ENCODE peak calls at places on chromosomes 7 and 10, in eight cellular contexts. V is thyroid gland, C is tibial nerve, W is uterus, B is esophagus muscularis mucosa, O is testis, L is right lobe of liver, I is heart left ventricle. M is an unnamed sample.

GRCh38 chr10:23439920-23440875 is 1.3 kb downstream of the OTUD1 start:
- DNase-seq in V (peak), L (peak), C (no peak), I (peak), W (peak), B (no peak), O (peak), M (peak)

GRCh38 chr10:1210667-1211066 is 154.5 kb downstream of the WDR37 start:
- DNase-seq in L (no peak), I (no peak), V (no peak), O (no peak), C (no peak), W (no peak), B (no peak), M (no peak)

GRCh38 chr10:53952698-53953097 is 848.3 kb downstream of the PCDH15 start:
- DNase-seq in L (no peak), B (no peak), V (no peak), W (no peak), O (no peak), C (no peak), I (no peak), M (no peak)

GRCh38 chr10:78170026-78170475 is 136.4 kb downstream of the RPS24 start:
- DNase-seq in O (no peak), W (no peak), V (no peak), C (no peak), B (no peak), L (no peak), I (no peak), M (no peak)

GRCh38 chr7:105202561-105203130 is 186.1 kb downstream of the SRPK2 start:
- DNase-seq in V (no peak), I (no peak), L (no peak), C (no peak), O (no peak), B (no peak), W (no peak), M (no peak)

GRCh38 chr10:102407641-102407943 is 11.0 kb downstream of the PSD start:
- DNase-seq in W (no peak), O (no peak), I (no peak), B (no peak), V (no peak), L (no peak), C (no peak), M (no peak)

GRCh38 chr7:127409629-127410028 is 17.1 kb upstream of the ZNF800 start:
- DNase-seq in O (no peak), C (no peak), B (no peak), I (no peak), W (no peak), L (no peak), V (no peak), M (no peak)

GRCh38 chr7:155408657-155409586 is 49.0 kb upstream of the EN2 start:
- DNase-seq in W (no peak), O (no peak), L (no peak), C (no peak), V (no peak), I (no peak), B (no peak), M (no peak)

GRCh38 chr7:128890306-128891109 is 20.0 kb downstream of the KCP start:
- DNase-seq in V (peak), W (no peak), C (no peak), I (peak), B (no peak), O (no peak), L (no peak), M (no peak)

GRCh38 chr10:50326757-50327701 is 75.7 kb upstream of the ASAH2 start:
- DNase-seq in O (peak), B (no peak), W (peak), L (no peak), C (no peak), I (peak), V (no peak), M (no peak)

GRCh38 chr7:102400360-102400759 is 4.2 kb downstream of the PRKRIP1 start:
- DNase-seq in L (no peak), C (no peak), O (no peak), V (no peak), B (no peak), W (no peak), I (no peak), M (no peak)

GRCh38 chr7:90239625-90240228 is 5.2 kb upstream of the CFAP69 start:
- DNase-seq in L (no peak), B (no peak), O (no peak), W (no peak), I (no peak), C (no peak), V (no peak), M (no peak)

GRCh38 chr10:74917481-74918077 is 91.2 kb downstream of the KAT6B start:
- DNase-seq in B (no peak), V (no peak), W (no peak), L (no peak), I (no peak), C (no peak), O (no peak), M (no peak)

GRCh38 chr7:140640727-140641531 is at the start of gene DENND2A:
- DNase-seq in I (peak), W (peak), L (peak), O (peak), V (peak), B (no peak), C (peak), M (peak)

GRCh38 chr7:23462846-23463245 is 7.4 kb downstream of the IGF2BP3 start:
- DNase-seq in W (no peak), B (no peak), O (peak), C (peak), I (no peak), L (no peak), V (peak), M (no peak)

GRCh38 chr10:69629897-69630650 is at the start of gene FAM241B:
- DNase-seq in W (peak), I (peak), C (peak), O (peak), V (peak), L (peak), B (peak), M (peak)

GRCh38 chr10:43644252-43644651 is 4.4 kb downstream of the ZNF32 start:
- DNase-seq in O (no peak), L (no peak), I (no peak), V (no peak), B (no peak), W (no peak), C (no peak), M (no peak)

GRCh38 chr7:106841896-106842390 is 23.1 kb upstream of the PIK3CG start:
- DNase-seq in V (no peak), L (no peak), I (no peak), B (peak), W (no peak), O (no peak), C (no peak), M (no peak)

GRCh38 chr10:69734797-69735468 is 66.8 kb upstream of the COL13A1 start:
- DNase-seq in I (no peak), C (no peak), B (no peak), W (no peak), V (peak), O (no peak), L (no peak), M (no peak)

DNA sequence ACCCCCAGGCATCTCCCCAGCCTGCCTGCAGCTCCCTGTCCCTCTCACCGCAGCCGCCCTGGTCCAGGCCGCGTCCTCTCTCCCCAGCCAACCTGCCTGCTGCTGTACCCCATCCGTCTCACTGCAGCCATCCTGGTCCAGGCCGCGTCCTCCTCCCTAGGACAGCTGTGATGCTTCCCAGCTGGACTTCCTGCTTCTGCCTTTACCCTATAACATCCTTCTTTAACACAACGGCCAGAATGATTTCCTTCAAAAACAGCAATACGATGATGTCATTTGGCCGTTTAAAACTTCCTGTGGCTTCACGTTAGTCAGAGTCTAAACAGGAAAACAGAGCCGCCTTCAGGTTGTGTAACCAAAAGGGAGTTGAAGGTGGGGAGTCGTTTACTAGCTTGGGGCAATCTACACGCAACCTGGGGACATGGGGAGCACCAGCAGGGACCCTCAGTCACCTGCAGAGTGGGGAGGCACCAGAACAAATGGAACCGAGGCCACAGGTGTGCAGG is 32.2 kb upstream of the ZFAND2A start:
- DNase-seq in I (no peak), L (no peak), C (no peak), O (no peak), V (no peak), B (no peak), W (no peak), M (no peak)
- TF ChIP-seq POLR2A in I (no peak), L (no peak), C (no peak), O (no peak), V (no peak), B (no peak), W (no peak), M (no peak)

DNA sequence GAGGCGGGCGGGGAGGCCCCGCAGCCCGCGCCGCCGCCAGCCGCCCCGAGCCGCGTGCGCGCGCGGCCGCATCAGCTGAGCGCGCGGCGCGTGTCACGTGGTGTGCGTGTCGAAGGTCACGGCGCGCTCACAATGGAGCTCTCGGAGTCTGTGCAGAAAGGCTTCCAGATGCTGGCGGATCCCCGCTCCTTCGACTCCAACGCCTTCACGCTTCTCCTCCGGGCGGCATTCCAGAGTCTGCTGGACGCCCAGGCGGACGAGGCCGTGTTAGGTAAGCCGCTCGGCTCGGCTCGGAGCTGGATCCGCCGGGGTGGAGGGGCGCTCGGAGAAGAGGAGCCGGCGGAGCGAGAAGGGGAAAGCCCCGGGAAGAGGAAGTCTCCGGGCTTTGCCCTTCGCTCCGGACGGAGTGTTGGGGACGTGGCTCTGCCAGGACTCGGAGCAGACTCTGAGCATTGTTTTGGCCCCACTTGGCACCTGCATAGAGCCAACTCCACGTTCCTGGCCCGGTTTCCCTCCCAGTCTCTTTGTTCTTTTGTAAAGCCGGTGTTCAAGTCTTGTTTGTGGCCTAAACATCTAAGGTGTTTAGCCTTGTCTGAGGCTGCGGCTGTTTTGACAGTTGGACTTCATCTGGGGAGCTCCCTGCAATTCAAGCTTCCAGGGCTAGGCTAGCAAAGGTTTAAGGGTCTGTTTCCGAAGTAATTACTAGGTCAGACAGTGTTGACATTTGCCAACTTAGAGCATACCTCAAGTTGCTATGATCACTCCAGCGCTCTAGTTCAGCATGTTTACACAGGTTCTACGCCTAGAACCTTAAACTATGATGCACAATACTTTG is at the start of gene COMMD3:
- DNase-seq in V (peak), C (peak), I (peak), O (peak), W (peak), L (peak), B (peak), M (peak)
- TF ChIP-seq POLR2A in V (no peak), C (peak), I (peak), O (no peak), W (peak), L (peak), B (peak), M (peak)

GRCh38 chr10:68600041-68600778 is 40.1 kb downstream of the TET1 start:
- DNase-seq in I (peak), W (peak), L (peak), O (peak), C (peak), V (peak), B (no peak), M (peak)
- TF ChIP-seq POLR2A in I (no peak), W (no peak), L (no peak), O (no peak), C (no peak), V (no peak), B (no peak), M (no peak)

DNA sequence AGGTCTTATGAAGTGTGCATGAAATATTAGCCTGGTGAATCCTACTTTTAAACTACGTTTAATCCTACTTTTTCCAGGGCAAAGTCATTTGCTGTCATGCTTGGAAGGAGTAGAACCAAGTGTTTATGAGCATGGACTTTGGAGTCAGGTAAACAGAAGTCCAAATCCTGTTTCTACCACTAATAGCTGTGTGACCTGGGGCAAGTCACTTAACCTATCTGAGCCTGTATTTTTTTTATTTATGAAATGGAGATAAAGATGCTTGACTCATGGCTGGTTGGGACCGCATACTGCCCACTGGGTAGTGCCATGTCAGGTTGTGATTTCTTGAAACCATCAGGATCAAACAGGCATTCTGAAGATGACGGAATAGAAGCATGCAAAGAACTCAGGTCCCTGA is 249.6 kb downstream of the BAMBI start:
- DNase-seq in I (no peak), C (no peak), L (no peak), B (no peak), W (no peak), V (no peak), O (no peak), M (no peak)
- TF ChIP-seq POLR2A in I (no peak), C (no peak), L (no peak), B (no peak), W (no peak), V (no peak), O (no peak), M (no peak)